ENCODE peak calls at places on chromosomes 2 and 18, in five cellular contexts. One of them, this sample, is unnamed. For H3K27me3 and H3K36me3, the result is how much of the 10 kb centered on the place peaks cover.

GRCh38 chr18:63604791-63605567 is 17.8 kb downstream of the SERPINB13 start:
- ATAC-seq in upper lobe of left lung: no peak
- ATAC-seq in K562: no peak
- ATAC-seq in HepG2: no peak
- ATAC-seq in GM12878: peak
- ATAC-seq in this sample: no peak

GRCh38 chr2:214899751-214900150 is 90.3 kb upstream of the BARD1 start:
- ATAC-seq in upper lobe of left lung: no peak
- ATAC-seq in K562: no peak
- ATAC-seq in HepG2: no peak
- ATAC-seq in GM12878: no peak
- ATAC-seq in this sample: no peak

GRCh38 chr2:57076856-57077255 is 893.1 kb downstream of the CCDC85A start:
- ATAC-seq in upper lobe of left lung: no peak
- ATAC-seq in K562: no peak
- ATAC-seq in HepG2: no peak
- ATAC-seq in GM12878: no peak
- ATAC-seq in this sample: no peak

GRCh38 chr2:98801286-98801685 is 70.4 kb upstream of the MGAT4A start:
- ATAC-seq in upper lobe of left lung: no peak
- ATAC-seq in K562: no peak
- ATAC-seq in HepG2: no peak
- ATAC-seq in GM12878: no peak
- ATAC-seq in this sample: no peak

GRCh38 chr2:60091884-60092283 is 461.6 kb downstream of the BCL11A start:
- ATAC-seq in upper lobe of left lung: no peak
- ATAC-seq in K562: no peak
- ATAC-seq in HepG2: peak
- ATAC-seq in GM12878: no peak
- ATAC-seq in this sample: no peak

GRCh38 chr18:70499218-70499691 is 210.4 kb downstream of the SOCS6 start:
- ATAC-seq in upper lobe of left lung: peak
- ATAC-seq in K562: peak
- ATAC-seq in HepG2: peak
- ATAC-seq in GM12878: no peak
- ATAC-seq in this sample: no peak

GRCh38 chr18:24054130-24054529 is 39.6 kb downstream of the TTC39C start:
- ATAC-seq in upper lobe of left lung: no peak
- ATAC-seq in K562: no peak
- ATAC-seq in HepG2: no peak
- ATAC-seq in GM12878: peak
- ATAC-seq in this sample: no peak

GRCh38 chr18:34467059-34467458 is 242.3 kb upstream of the NOL4 start:
- ATAC-seq in upper lobe of left lung: no peak
- ATAC-seq in K562: no peak
- ATAC-seq in HepG2: no peak
- ATAC-seq in GM12878: peak
- ATAC-seq in this sample: no peak

GRCh38 chr2:110997646-110998045 is 123.1 kb upstream of the BCL2L11 start:
- ATAC-seq in upper lobe of left lung: no peak
- ATAC-seq in K562: no peak
- ATAC-seq in HepG2: no peak
- ATAC-seq in GM12878: no peak
- ATAC-seq in this sample: no peak

GRCh38 chr18:36579311-36579710 is 249.5 kb downstream of the TPGS2 start:
- ATAC-seq in upper lobe of left lung: no peak
- ATAC-seq in K562: no peak
- ATAC-seq in HepG2: no peak
- ATAC-seq in GM12878: no peak
- ATAC-seq in this sample: no peak

GRCh38 chr2:6791682-6792081 is 74.0 kb downstream of the CMPK2 start:
- ATAC-seq in upper lobe of left lung: no peak
- ATAC-seq in K562: peak
- ATAC-seq in HepG2: peak
- ATAC-seq in GM12878: peak
- ATAC-seq in this sample: no peak

GRCh38 chr2:152322222-152322621 is 12.8 kb upstream of the FMNL2 start:
- ATAC-seq in upper lobe of left lung: no peak
- ATAC-seq in K562: no peak
- ATAC-seq in HepG2: no peak
- ATAC-seq in GM12878: no peak
- ATAC-seq in this sample: no peak

GRCh38 chr2:188892632-188893031 is 81.5 kb upstream of the COL3A1 start:
- ATAC-seq in upper lobe of left lung: no peak
- ATAC-seq in K562: no peak
- ATAC-seq in HepG2: no peak
- ATAC-seq in GM12878: no peak
- ATAC-seq in this sample: no peak

GRCh38 chr2:164881524-164881923 is 39.9 kb upstream of the COBLL1 start:
- ATAC-seq in upper lobe of left lung: no peak
- ATAC-seq in K562: no peak
- ATAC-seq in HepG2: no peak
- ATAC-seq in GM12878: no peak
- ATAC-seq in this sample: no peak

GRCh38 chr2:20292984-20293383 is 57.7 kb downstream of the PUM2 start:
- ATAC-seq in upper lobe of left lung: no peak
- ATAC-seq in K562: no peak
- ATAC-seq in HepG2: no peak
- ATAC-seq in GM12878: no peak
- ATAC-seq in this sample: no peak

GRCh38 chr2:133266075-133266925 is 302.0 kb downstream of the NCKAP5 start:
- ATAC-seq in upper lobe of left lung: peak
- ATAC-seq in K562: no peak
- ATAC-seq in HepG2: peak
- ATAC-seq in GM12878: peak
- ATAC-seq in this sample: peak

GRCh38 chr2:232321156-232321816 is 57.3 kb upstream of the ALPP start:
- ATAC-seq in upper lobe of left lung: no peak
- ATAC-seq in K562: peak
- ATAC-seq in HepG2: peak
- ATAC-seq in GM12878: no peak
- ATAC-seq in this sample: no peak

GRCh38 chr2:55585451-55586079 is 31.9 kb downstream of the PPP4R3B start:
- ATAC-seq in upper lobe of left lung: no peak
- ATAC-seq in K562: no peak
- ATAC-seq in HepG2: no peak
- ATAC-seq in GM12878: peak
- ATAC-seq in this sample: no peak

GRCh38 chr18:36662000-36662399 is 166.8 kb downstream of the TPGS2 start:
- ATAC-seq in upper lobe of left lung: no peak
- ATAC-seq in K562: peak
- ATAC-seq in HepG2: peak
- ATAC-seq in GM12878: peak
- ATAC-seq in this sample: no peak

GRCh38 chr2:177589191-177589590 is 196.6 kb downstream of the AGPS start:
- ATAC-seq in upper lobe of left lung: no peak
- ATAC-seq in K562: no peak
- ATAC-seq in HepG2: no peak
- ATAC-seq in GM12878: no peak
- ATAC-seq in this sample: no peak

GRCh38 chr2:69209482-69209881 is 177.5 kb downstream of the GFPT1 start:
- ATAC-seq in upper lobe of left lung: no peak
- ATAC-seq in K562: no peak
- ATAC-seq in HepG2: no peak
- ATAC-seq in GM12878: no peak
- ATAC-seq in this sample: no peak

DNA sequence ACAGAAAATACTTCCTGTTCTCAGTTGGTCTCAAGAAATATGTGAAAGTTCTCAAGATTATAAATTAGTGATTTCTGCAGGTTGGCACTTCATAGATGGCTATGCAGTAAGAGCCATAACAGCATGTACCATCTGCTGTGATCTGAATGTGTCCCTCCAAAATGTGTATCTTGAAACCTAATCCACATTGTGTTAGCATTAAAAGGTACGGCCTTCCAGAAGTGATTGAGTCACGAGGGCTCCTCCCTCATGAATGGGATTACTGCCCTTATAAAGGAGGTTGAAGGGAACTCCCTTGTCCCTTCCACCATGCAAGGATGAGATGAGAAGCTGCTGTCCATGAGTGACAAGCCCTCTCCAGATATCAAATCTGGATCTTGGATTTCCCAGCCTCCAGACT is 45.0 kb downstream of the METTL4 start:
- ATAC-seq in upper lobe of left lung: no peak
- ATAC-seq in K562: no peak
- ATAC-seq in HepG2: no peak
- ATAC-seq in GM12878: no peak
- ATAC-seq in this sample: no peak
- TF ChIP-seq EP300 in upper lobe of left lung: no peak
- TF ChIP-seq EP300 in K562: no peak
- TF ChIP-seq EP300 in HepG2: no peak
- TF ChIP-seq EP300 in GM12878: no peak
- TF ChIP-seq EP300 in this sample: no peak

GRCh38 chr2:176165598-176166055 is 8.5 kb downstream of the HOXD3 start:
- ATAC-seq in upper lobe of left lung: no peak
- ATAC-seq in K562: no peak
- ATAC-seq in HepG2: no peak
- ATAC-seq in GM12878: no peak
- ATAC-seq in this sample: no peak
- H3K27me3 ChIP-seq in upper lobe of left lung: under half
- H3K27me3 ChIP-seq in K562: half or more
- H3K27me3 ChIP-seq in HepG2: half or more
- H3K27me3 ChIP-seq in GM12878: under half
- H3K27me3 ChIP-seq in this sample: half or more

GRCh38 chr2:16008856-16009255 is 68.5 kb downstream of the MYCN start:
- ATAC-seq in upper lobe of left lung: no peak
- ATAC-seq in K562: no peak
- ATAC-seq in HepG2: no peak
- ATAC-seq in GM12878: no peak
- ATAC-seq in this sample: no peak
- H3K36me3 ChIP-seq in upper lobe of left lung: under half
- H3K36me3 ChIP-seq in K562: under half
- H3K36me3 ChIP-seq in HepG2: under half
- H3K36me3 ChIP-seq in GM12878: under half
- H3K36me3 ChIP-seq in this sample: under half

GRCh38 chr18:7562491-7562890 is 4.6 kb upstream of the PTPRM start:
- ATAC-seq in upper lobe of left lung: no peak
- ATAC-seq in K562: no peak
- ATAC-seq in HepG2: no peak
- ATAC-seq in GM12878: no peak
- ATAC-seq in this sample: no peak
- TF ChIP-seq EP300 in upper lobe of left lung: no peak
- TF ChIP-seq EP300 in K562: no peak
- TF ChIP-seq EP300 in HepG2: no peak
- TF ChIP-seq EP300 in GM12878: no peak
- TF ChIP-seq EP300 in this sample: no peak

DNA sequence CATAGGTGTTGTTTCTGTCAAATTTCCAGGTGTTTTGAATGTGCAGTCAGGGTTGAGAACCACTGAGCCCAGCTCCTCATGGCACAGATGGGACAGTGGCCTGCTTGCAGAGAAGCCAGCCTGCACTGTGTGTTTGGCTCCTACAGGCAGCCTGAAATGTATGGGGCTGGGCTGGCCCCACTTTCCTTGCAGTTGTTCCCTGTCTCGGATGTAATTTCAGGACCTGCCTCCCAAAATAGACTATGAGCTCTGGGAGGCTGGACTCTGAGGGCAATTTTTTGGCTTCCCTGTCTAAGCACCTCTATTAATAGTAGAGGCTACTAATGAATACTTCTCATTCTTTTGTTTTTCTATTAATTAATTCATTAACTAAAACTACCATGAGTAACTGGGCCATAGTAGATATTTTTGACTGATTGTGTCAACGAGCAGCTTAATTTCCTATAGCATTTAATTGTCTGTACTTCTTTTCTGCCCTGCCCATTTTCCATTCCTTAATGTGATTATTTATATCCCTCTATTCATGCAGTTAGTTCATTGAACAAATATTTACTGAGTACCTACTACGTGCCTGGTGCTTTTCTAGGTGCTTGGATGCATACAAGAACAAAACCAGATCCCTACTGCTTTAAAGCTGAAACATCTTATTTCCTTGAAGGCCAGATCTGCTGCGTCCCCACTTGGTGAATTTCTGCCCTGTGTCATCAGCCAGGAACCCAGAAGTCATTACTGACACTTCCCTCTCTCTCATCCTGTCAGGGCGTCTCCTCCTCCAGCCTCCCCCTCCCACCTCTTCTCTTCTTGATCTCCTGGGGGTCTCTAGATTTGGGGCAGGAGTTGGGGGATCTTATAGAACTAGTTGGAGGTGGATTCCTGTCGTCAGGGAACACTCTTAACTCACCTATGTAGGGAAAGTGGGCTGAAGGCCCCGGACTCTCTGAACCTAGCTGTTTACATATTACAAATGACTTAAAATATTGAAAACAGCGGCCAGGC is 16.3 kb downstream of the DYSF start:
- ATAC-seq in upper lobe of left lung: no peak
- ATAC-seq in K562: peak
- ATAC-seq in HepG2: no peak
- ATAC-seq in GM12878: no peak
- ATAC-seq in this sample: no peak
- H3K27me3 ChIP-seq in upper lobe of left lung: under half
- H3K27me3 ChIP-seq in K562: under half
- H3K27me3 ChIP-seq in HepG2: half or more
- H3K27me3 ChIP-seq in GM12878: under half
- H3K27me3 ChIP-seq in this sample: under half

GRCh38 chr2:1694371-1695271 is 49.7 kb downstream of the PXDN start:
- ATAC-seq in upper lobe of left lung: no peak
- ATAC-seq in K562: no peak
- ATAC-seq in HepG2: no peak
- ATAC-seq in GM12878: no peak
- ATAC-seq in this sample: no peak
- H3K36me3 ChIP-seq in upper lobe of left lung: under half
- H3K36me3 ChIP-seq in K562: under half
- H3K36me3 ChIP-seq in HepG2: under half
- H3K36me3 ChIP-seq in GM12878: under half
- H3K36me3 ChIP-seq in this sample: under half

GRCh38 chr2:241102239-241102803 is at the start of gene MTERF4:
- ATAC-seq in upper lobe of left lung: peak
- ATAC-seq in K562: peak
- ATAC-seq in HepG2: peak
- ATAC-seq in GM12878: peak
- ATAC-seq in this sample: peak
- TF ChIP-seq EP300 in upper lobe of left lung: no peak
- TF ChIP-seq EP300 in K562: no peak
- TF ChIP-seq EP300 in HepG2: peak
- TF ChIP-seq EP300 in GM12878: peak
- TF ChIP-seq EP300 in this sample: no peak